ENCODE peak calls at places on chromosome X, in four cellular contexts. One of them, this sample, is unnamed.

GRCh38 chrX:45758319-45758718 is 557.6 kb upstream of the DIPK2B start:
- DNase-seq in neuronal stem cell: no peak
- DNase-seq in RWPE2: no peak
- DNase-seq in pons: peak; percentile 48
- DNase-seq in this sample: no peak

GRCh38 chrX:24025741-24026402 is 1.1 kb downstream of the KLHL15 start:
- DNase-seq in RWPE2: no peak
- DNase-seq in pons: peak; percentile 37
- DNase-seq in neuronal stem cell: no peak
- DNase-seq in this sample: no peak

GRCh38 chrX:47093248-47093647 is 15.0 kb downstream of the RGN start:
- DNase-seq in RWPE2: no peak
- DNase-seq in neuronal stem cell: no peak
- DNase-seq in pons: peak; percentile 40
- DNase-seq in this sample: no peak

GRCh38 chrX:119234931-119235555 is 1.0 kb upstream of the PGRMC1 start:
- DNase-seq in pons: peak; percentile 40
- DNase-seq in neuronal stem cell: no peak
- DNase-seq in RWPE2: no peak
- DNase-seq in this sample: no peak

GRCh38 chrX:31038585-31039326 is 33.1 kb downstream of the FTHL17 start:
- DNase-seq in pons: peak; percentile 36
- DNase-seq in neuronal stem cell: peak; percentile 17
- DNase-seq in RWPE2: no peak
- DNase-seq in this sample: no peak

GRCh38 chrX:9466711-9467110 is 1.9 kb downstream of the TBL1X start:
- DNase-seq in neuronal stem cell: no peak
- DNase-seq in RWPE2: no peak
- DNase-seq in pons: no peak
- DNase-seq in this sample: no peak

GRCh38 chrX:119391279-119391678 is 7.9 kb upstream of the SLC25A43 start:
- DNase-seq in pons: no peak
- DNase-seq in neuronal stem cell: no peak
- DNase-seq in RWPE2: no peak
- DNase-seq in this sample: no peak

GRCh38 chrX:53223955-53224859 is 800 bp downstream of the KDM5C start:
- DNase-seq in RWPE2: no peak
- DNase-seq in pons: no peak
- DNase-seq in neuronal stem cell: no peak
- DNase-seq in this sample: no peak

GRCh38 chrX:95076449-95076848 is 1402.4 kb downstream of the FAM133A start:
- DNase-seq in neuronal stem cell: peak; percentile 1
- DNase-seq in pons: no peak
- DNase-seq in RWPE2: no peak
- DNase-seq in this sample: no peak

GRCh38 chrX:154417157-154417556 is 5.8 kb downstream of the TAFAZZIN start:
- DNase-seq in neuronal stem cell: no peak
- DNase-seq in RWPE2: no peak
- DNase-seq in pons: no peak
- DNase-seq in this sample: no peak

This sample was measured in iPS DF 6.9.